ENCODE peak calls at places on chromosomes 6 and 20, in seven cellular contexts. U is body of pancreas, O is right cardiac atrium, K is aorta, L is lower lobe of right lung, M is GM23338, Q is K562. V is an unnamed sample.

GRCh38 chr6:105211831-105212230 is 32.0 kb upstream of the POPDC3 start:
- ATAC-seq in U (no peak), L (no peak), Q (no peak), M (no peak), O (no peak), K (no peak), V (no peak)

GRCh38 chr6:107488875-107489635 is 862 bp upstream of the SOBP start:
- ATAC-seq in U (peak), O (peak), Q (peak), K (peak), L (peak), M (peak), V (peak)

GRCh38 chr20:9616455-9616805 is 102.0 kb downstream of the LAMP5 start:
- ATAC-seq in Q (no peak), L (no peak), U (no peak), O (no peak), K (no peak), M (peak), V (no peak)

GRCh38 chr6:85569323-85569722 is 24.3 kb downstream of the SNX14 start:
- ATAC-seq in Q (no peak), M (no peak), O (no peak), L (no peak), K (no peak), U (no peak), V (no peak)

GRCh38 chr6:109381007-109381746 is 1.1 kb downstream of the CD164 start:
- ATAC-seq in M (no peak), U (no peak), L (no peak), O (no peak), Q (no peak), K (no peak), V (no peak)

GRCh38 chr6:25014806-25015560 is 79.2 kb upstream of the RIPOR2 start:
- ATAC-seq in U (peak), O (no peak), M (no peak), K (peak), L (peak), Q (no peak), V (peak)

GRCh38 chr6:31474871-31475286 is 23.1 kb upstream of the MICB start:
- ATAC-seq in O (no peak), K (no peak), Q (peak), L (no peak), M (peak), U (no peak), V (no peak)

GRCh38 chr6:2868637-2869379 is 27.1 kb upstream of the SERPINB1 start:
- ATAC-seq in K (no peak), U (no peak), M (no peak), O (no peak), L (no peak), Q (no peak), V (no peak)

GRCh38 chr6:157763129-157763893 is 59.7 kb upstream of the SNX9 start:
- ATAC-seq in Q (peak), K (no peak), L (peak), U (peak), O (peak), M (peak), V (no peak)

GRCh38 chr6:10413850-10414765 is 766 bp downstream of the TFAP2A start:
- ATAC-seq in Q (peak), K (no peak), L (no peak), M (no peak), U (no peak), O (no peak), V (no peak)

GRCh38 chr20:56460459-56460858 is 8.0 kb upstream of the RTF2 start:
- ATAC-seq in O (no peak), L (peak), K (no peak), M (no peak), U (no peak), Q (no peak), V (no peak)

GRCh38 chr6:148885920-148886845 is 139.4 kb downstream of the UST start:
- ATAC-seq in Q (no peak), O (no peak), M (peak), L (no peak), K (no peak), U (no peak), V (no peak)

GRCh38 chr20:18879262-18879661 is 65.7 kb downstream of the SCP2D1 start:
- ATAC-seq in U (no peak), M (no peak), Q (no peak), K (no peak), L (no peak), O (no peak), V (no peak)

GRCh38 chr20:62978559-62978938 is 26.0 kb downstream of the SLC17A9 start:
- ATAC-seq in M (no peak), Q (no peak), O (no peak), U (no peak), K (no peak), L (peak), V (no peak)

GRCh38 chr6:121319112-121319553 is 15.1 kb downstream of the TBC1D32 start:
- ATAC-seq in K (no peak), L (no peak), Q (peak), U (peak), O (no peak), M (peak), V (no peak)
- H3K4me3 ChIP-seq in K (no peak), L (no peak), Q (no peak), U (no peak), O (peak), M (no peak), V (peak)

DNA sequence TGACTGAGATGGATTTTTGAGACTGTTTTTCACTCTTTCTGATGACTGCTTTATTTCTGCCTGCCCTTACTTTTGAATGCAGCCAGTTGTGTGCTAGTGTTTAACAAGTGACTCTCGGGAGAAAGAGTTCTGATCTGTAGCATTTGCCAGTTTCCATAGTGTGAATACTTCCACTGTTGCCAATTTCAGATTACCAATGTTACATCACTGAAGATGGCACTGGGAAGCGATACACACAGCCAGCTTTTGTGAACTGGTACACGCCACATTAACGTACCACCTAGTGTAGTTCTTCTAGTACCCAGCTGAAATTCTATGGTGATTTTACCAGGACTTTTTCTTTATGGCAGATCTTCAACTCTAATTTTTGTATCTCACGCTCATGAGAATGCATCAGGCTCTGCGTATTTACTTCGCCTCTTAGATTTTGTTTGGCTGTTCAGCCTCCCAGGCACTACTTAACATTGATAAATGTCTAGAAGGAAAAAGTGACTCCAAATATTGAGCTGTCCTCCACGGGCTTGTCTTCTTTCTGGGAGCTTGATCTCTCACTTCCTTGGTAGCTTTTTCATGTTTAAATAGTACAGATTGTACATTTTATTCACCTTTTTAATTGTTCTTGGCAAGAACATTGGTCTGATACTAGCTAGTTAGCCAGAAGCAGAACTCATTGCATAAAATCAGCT is 521.6 kb upstream of the SOX4 start:
- ATAC-seq in O (peak), L (no peak), K (no peak), U (no peak), M (no peak), Q (no peak), V (no peak)
- H3K27ac ChIP-seq in O (no peak), L (no peak), K (no peak), U (no peak), M (no peak), Q (no peak), V (no peak)

DNA sequence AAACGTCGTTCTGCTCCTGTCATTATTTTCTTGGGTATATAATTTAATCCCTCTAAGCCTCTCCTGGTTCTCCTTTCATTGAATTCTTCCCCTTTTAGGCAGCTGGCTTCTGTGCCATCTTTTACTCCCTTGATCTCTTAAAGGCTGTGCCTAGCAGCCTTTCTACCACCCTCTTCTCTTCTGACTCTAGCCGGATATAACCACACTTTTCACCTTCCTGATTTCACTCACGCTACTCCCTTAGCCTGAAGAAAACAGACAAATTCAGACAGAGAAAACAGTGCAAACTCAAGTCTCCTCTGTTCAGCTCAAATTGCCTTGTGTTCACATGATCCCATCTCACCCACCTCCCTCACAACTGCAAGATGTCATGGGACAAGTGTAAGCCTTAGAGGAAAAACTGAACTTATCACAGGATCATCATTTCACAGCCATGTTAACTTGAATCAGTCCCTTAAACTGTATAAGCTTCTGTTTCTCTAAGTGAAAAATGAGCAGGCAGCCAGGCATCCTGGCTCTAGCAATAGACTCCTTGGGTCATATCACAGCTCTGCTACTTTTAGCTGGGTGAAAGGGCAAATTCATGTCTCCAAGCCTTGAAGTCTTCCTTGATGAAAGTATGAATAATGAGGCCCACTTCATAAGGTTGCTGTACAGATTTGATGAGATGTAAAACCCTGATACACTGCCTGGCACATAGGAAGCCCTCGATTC is 66.5 kb upstream of the TENT5A start:
- ATAC-seq in U (no peak), O (no peak), Q (no peak), L (no peak), M (no peak), K (no peak), V (no peak)
- H3K4me3 ChIP-seq in U (no peak), O (no peak), Q (no peak), L (no peak), M (no peak), K (no peak), V (no peak)

DNA sequence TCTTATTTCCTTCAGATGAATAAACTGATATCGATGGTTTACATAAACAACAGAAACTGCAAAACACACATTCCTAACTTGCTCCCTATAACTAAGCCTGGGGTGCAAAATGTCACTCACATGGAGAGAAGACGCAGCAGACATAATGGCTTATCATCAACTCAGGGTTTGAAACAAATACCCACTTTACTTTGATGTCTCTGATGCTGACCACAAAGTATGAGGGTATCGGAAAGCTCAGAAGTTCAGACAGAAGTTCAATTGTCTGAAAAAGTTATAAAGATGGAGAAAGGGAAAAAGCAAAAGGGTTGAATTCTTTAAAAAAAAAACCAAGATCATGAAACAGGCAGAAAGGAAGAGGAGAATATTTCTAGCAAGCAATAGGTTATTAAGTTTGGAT is 102.7 kb downstream of the FOXC1 start:
- ATAC-seq in U (no peak), Q (no peak), M (no peak), L (no peak), O (no peak), K (no peak), V (no peak)
- H3K27ac ChIP-seq in U (no peak), Q (no peak), M (no peak), L (no peak), O (no peak), K (no peak), V (no peak)

DNA sequence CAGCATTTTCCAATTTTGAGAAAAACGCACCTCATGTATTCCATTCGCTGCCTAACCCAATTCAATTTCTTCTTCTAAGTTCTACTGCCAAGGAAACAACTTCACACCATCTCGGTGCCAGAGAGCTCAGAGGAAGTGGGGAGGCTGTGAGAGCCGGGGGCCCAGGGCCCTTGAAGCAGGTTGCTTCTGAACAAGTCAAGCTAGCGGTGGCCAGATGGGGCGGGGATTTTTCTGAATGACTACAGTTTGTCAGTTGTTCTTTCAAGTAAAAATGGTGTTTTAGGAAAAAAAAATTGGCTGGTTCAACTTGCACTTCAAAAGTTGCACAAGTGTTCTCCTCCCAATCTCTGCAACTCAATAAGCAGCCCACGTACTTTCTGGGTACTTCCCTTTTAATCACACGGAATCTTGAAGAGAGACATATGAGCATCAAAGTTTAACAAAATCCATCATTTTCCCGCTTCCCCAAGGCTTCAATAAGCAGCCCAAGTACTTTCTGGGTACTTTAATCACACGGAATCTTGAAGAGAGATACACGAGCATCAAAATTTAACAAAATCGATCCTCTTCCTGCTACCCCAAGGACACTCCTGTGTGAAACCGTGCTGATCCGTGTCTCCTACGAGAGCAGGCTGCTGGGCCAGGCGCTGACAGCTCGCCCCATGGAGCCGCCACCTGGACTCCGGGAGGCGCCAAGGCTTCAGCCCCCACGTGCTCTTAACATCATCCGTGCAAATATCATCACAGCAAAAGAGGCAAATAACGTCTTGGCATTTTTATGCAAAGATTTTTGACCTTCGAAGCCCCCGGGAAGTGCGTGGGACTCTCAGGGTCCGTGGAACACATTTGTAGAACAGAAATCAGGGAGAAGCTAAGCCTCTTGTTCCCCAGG is 186.7 kb upstream of the PDE10A start:
- ATAC-seq in K (no peak), L (no peak), M (peak), Q (peak), U (no peak), O (peak), V (no peak)
- H3K4me3 ChIP-seq in K (no peak), L (no peak), M (no peak), Q (no peak), U (no peak), O (no peak), V (no peak)

V was measured in gastroesophageal sphincter.